ENCODE peak calls at places on chromosomes 12 and 14, in five cellular contexts. G, E, O, D and P are unnamed samples.

GRCh38 chr14:55772521-55772920 is 192.5 kb downstream of the KTN1 start:
- DNase-seq in D (peak; percentile 19), G (no peak), E (no peak), O (no peak), P (no peak)

GRCh38 chr14:69767369-69767999 is 542 bp downstream of the SRSF5 start:
- DNase-seq in G (peak; percentile 61), D (peak; percentile 93), E (peak; percentile 82), O (peak; percentile 87), P (peak; percentile 87)

GRCh38 chr12:123270380-123271181 is 1.1 kb downstream of the CDK2AP1 start:
- DNase-seq in E (no peak), O (no peak), D (no peak), G (no peak), P (no peak)

GRCh38 chr14:61190341-61190740 is 90.8 kb downstream of the TMEM30B start:
- DNase-seq in O (no peak), G (no peak), E (peak; percentile 32), D (no peak), P (no peak)

GRCh38 chr12:131915774-131916173 is 13.3 kb upstream of the PUS1 start:
- DNase-seq in E (no peak), G (no peak), D (no peak), O (no peak), P (no peak)

GRCh38 chr12:113840401-113841042 is 125.6 kb downstream of the RBM19 start:
- DNase-seq in G (no peak), D (no peak), E (no peak), O (no peak), P (no peak)

GRCh38 chr12:106459534-106459933 is 102.0 kb downstream of the POLR3B start:
- DNase-seq in O (no peak), E (no peak), D (no peak), G (no peak), P (no peak)

GRCh38 chr14:92425101-92425500 is 88.5 kb upstream of the RIN3 start:
- DNase-seq in D (peak; percentile 52), O (no peak), E (no peak), G (peak; percentile 46), P (no peak)

GRCh38 chr14:24699052-24699451 is 65.1 kb upstream of the GZMB start:
- DNase-seq in E (no peak), O (no peak), G (no peak), D (no peak), P (no peak)

GRCh38 chr12:11697670-11698387 is 48.4 kb downstream of the ETV6 start:
- DNase-seq in G (peak; percentile 37), O (no peak), D (peak; percentile 50), E (no peak), P (no peak)

GRCh38 chr14:69464829-69465228 is 19.7 kb upstream of the PLEKHD1 start:
- DNase-seq in E (peak; percentile 69), O (no peak), D (peak; percentile 90), G (no peak), P (no peak)

GRCh38 chr14:24565766-24566165 is 10.3 kb downstream of the CTSG start:
- DNase-seq in G (no peak), D (no peak), O (no peak), E (no peak), P (no peak)

GRCh38 chr12:127903146-127903545 is 363.8 kb upstream of the TMEM132C start:
- DNase-seq in D (peak; percentile 62), E (no peak), O (no peak), G (no peak), P (no peak)

GRCh38 chr14:94173885-94174621 is at the start of gene PPP4R4:
- DNase-seq in E (peak; percentile 92), G (no peak), O (peak; percentile 68), D (peak; percentile 70), P (peak; percentile 94)

GRCh38 chr14:68172664-68173063 is 353.1 kb downstream of the RAD51B start:
- DNase-seq in O (no peak), D (no peak), G (no peak), E (no peak), P (no peak)

GRCh38 chr14:94697773-94698556 is 71.9 kb downstream of the GSC start:
- DNase-seq in D (no peak), G (no peak), E (no peak), O (no peak), P (no peak)

GRCh38 chr12:71958056-71958455 is 19.4 kb downstream of the TPH2 start:
- DNase-seq in G (no peak), D (peak; percentile 28), O (no peak), E (no peak), P (no peak)

GRCh38 chr14:45526715-45527549 is 273.9 kb upstream of the MIS18BP1 start:
- DNase-seq in O (no peak), E (peak; percentile 58), D (no peak), G (peak; percentile 20), P (no peak)

GRCh38 chr12:114226241-114226928 is 179.6 kb downstream of the TBX5 start:
- DNase-seq in G (no peak), D (no peak), O (peak; percentile 1), E (no peak), P (no peak)

GRCh38 chr12:49279706-49280159 is 14.9 kb downstream of the TUBA1C start:
- DNase-seq in E (peak; percentile 50), G (no peak), O (no peak), D (no peak), P (peak; percentile 74)

GRCh38 chr14:104037903-104038302 is 47.6 kb upstream of the ASPG start:
- DNase-seq in E (no peak), G (no peak), D (no peak), O (peak; percentile 10), P (no peak)

GRCh38 chr14:84485016-84485415 is 1044.9 kb upstream of the FLRT2 start:
- DNase-seq in D (no peak), E (no peak), G (no peak), O (no peak), P (no peak)

GRCh38 chr12:44847888-44848770 is 28.0 kb downstream of the NELL2 start:
- DNase-seq in E (peak; percentile 45), D (no peak), G (no peak), O (no peak), P (no peak)

GRCh38 chr14:22539831-22540230 is 49.2 kb downstream of the DAD1 start:
- DNase-seq in E (no peak), D (no peak), G (no peak), O (no peak), P (no peak)

GRCh38 chr12:132407525-132407924 is 78.1 kb upstream of the GALNT9 start:
- DNase-seq in E (no peak), O (peak; percentile 16), G (no peak), D (no peak), P (no peak)

GRCh38 chr14:37819155-37820015 is 224.0 kb downstream of the TTC6 start:
- DNase-seq in D (peak; percentile 71), E (no peak), G (peak; percentile 17), O (no peak), P (no peak)

GRCh38 chr12:70045036-70045435 is 198.2 kb upstream of the CNOT2 start:
- DNase-seq in E (no peak), G (no peak), O (no peak), D (peak; percentile 6), P (no peak)

GRCh38 chr12:97151481-97151880 is 244.4 kb downstream of the NEDD1 start:
- DNase-seq in D (peak; percentile 87), O (no peak), E (no peak), G (no peak), P (no peak)

GRCh38 chr12:127745466-127746220 is 521.3 kb upstream of the TMEM132C start:
- DNase-seq in G (no peak), D (no peak), O (no peak), E (no peak), P (no peak)